ENCODE peak calls at places on chromosomes 4 and X, in four cellular contexts. One of them, this sample, is unnamed. For H3K36me3, the result is how much of the 10 kb centered on the place peaks cover.

GRCh38 chrX:50117477-50117876 is 83.3 kb downstream of the AKAP4 start:
- DNase-seq in HepG2: no peak
- DNase-seq in HCT116: no peak
- DNase-seq in K562: no peak
- DNase-seq in this sample: no peak

GRCh38 chr4:40292313-40292759 is 42.8 kb upstream of the CHRNA9 start:
- DNase-seq in HepG2: no peak
- DNase-seq in HCT116: no peak
- DNase-seq in K562: peak
- DNase-seq in this sample: no peak

GRCh38 chr4:30763337-30763736 is 43.2 kb downstream of the PCDH7 start:
- DNase-seq in HepG2: no peak
- DNase-seq in HCT116: no peak
- DNase-seq in K562: no peak
- DNase-seq in this sample: no peak

GRCh38 chr4:1002131-1002630 is 9.0 kb upstream of the SLC26A1 start:
- DNase-seq in HepG2: no peak
- DNase-seq in HCT116: no peak
- DNase-seq in K562: no peak
- DNase-seq in this sample: no peak

GRCh38 chrX:72123471-72124185 is 8.1 kb downstream of the RTL5 start:
- DNase-seq in HepG2: no peak
- DNase-seq in HCT116: no peak
- DNase-seq in K562: no peak
- DNase-seq in this sample: no peak

GRCh38 chr4:73704314-73705055 is 35.9 kb upstream of the CXCL8 start:
- DNase-seq in HepG2: peak
- DNase-seq in HCT116: peak
- DNase-seq in K562: peak
- DNase-seq in this sample: no peak

GRCh38 chrX:49058794-49059193 is at the start of gene CCDC120:
- DNase-seq in HepG2: no peak
- DNase-seq in HCT116: no peak
- DNase-seq in K562: no peak
- DNase-seq in this sample: no peak

GRCh38 chr4:184921456-184921855 is 95.7 kb upstream of the ACSL1 start:
- DNase-seq in HepG2: no peak
- DNase-seq in HCT116: no peak
- DNase-seq in K562: no peak
- DNase-seq in this sample: no peak

GRCh38 chr4:23171971-23172370 is 479.2 kb downstream of the GBA3 start:
- DNase-seq in HepG2: no peak
- DNase-seq in HCT116: no peak
- DNase-seq in K562: no peak
- DNase-seq in this sample: no peak

GRCh38 chr4:134147941-134148340 is 53.6 kb downstream of the PABPC4L start:
- DNase-seq in HepG2: no peak
- DNase-seq in HCT116: no peak
- DNase-seq in K562: no peak
- DNase-seq in this sample: no peak

GRCh38 chrX:132191938-132192337 is 27.3 kb downstream of the RAP2C start:
- DNase-seq in HepG2: no peak
- DNase-seq in HCT116: no peak
- DNase-seq in K562: no peak
- DNase-seq in this sample: no peak

GRCh38 chr4:125317526-125317880 is 2.7 kb downstream of the FAT4 start:
- DNase-seq in HepG2: no peak
- DNase-seq in HCT116: no peak
- DNase-seq in K562: no peak
- DNase-seq in this sample: no peak

GRCh38 chr4:4339504-4340085 is 47.3 kb upstream of the NSG1 start:
- DNase-seq in HepG2: no peak
- DNase-seq in HCT116: no peak
- DNase-seq in K562: peak
- DNase-seq in this sample: no peak

GRCh38 chr4:138310991-138311390 is 68.8 kb upstream of the SLC7A11 start:
- DNase-seq in HepG2: no peak
- DNase-seq in HCT116: no peak
- DNase-seq in K562: no peak
- DNase-seq in this sample: no peak

GRCh38 chr4:94621491-94622080 is 136.2 kb upstream of the BMPR1B start:
- DNase-seq in HepG2: peak
- DNase-seq in HCT116: peak
- DNase-seq in K562: peak
- DNase-seq in this sample: no peak

GRCh38 chr4:150005537-150005936 is 72.7 kb upstream of the DCLK2 start:
- DNase-seq in HepG2: no peak
- DNase-seq in HCT116: no peak
- DNase-seq in K562: no peak
- DNase-seq in this sample: no peak

GRCh38 chr4:52861879-52862604 is at the start of gene RASL11B:
- DNase-seq in HepG2: peak
- DNase-seq in HCT116: peak
- DNase-seq in K562: peak
- DNase-seq in this sample: peak

GRCh38 chr4:171956678-171957077 is 143.5 kb downstream of the GALNTL6 start:
- DNase-seq in HepG2: peak
- DNase-seq in HCT116: no peak
- DNase-seq in K562: no peak
- DNase-seq in this sample: no peak

GRCh38 chrX:84362184-84362838 is 139.9 kb downstream of the HDX start:
- DNase-seq in HepG2: no peak
- DNase-seq in HCT116: no peak
- DNase-seq in K562: no peak
- DNase-seq in this sample: no peak

GRCh38 chr4:99151931-99152448 is 7.9 kb upstream of the ADH4 start:
- DNase-seq in HepG2: no peak
- DNase-seq in HCT116: no peak
- DNase-seq in K562: no peak
- DNase-seq in this sample: no peak

DNA sequence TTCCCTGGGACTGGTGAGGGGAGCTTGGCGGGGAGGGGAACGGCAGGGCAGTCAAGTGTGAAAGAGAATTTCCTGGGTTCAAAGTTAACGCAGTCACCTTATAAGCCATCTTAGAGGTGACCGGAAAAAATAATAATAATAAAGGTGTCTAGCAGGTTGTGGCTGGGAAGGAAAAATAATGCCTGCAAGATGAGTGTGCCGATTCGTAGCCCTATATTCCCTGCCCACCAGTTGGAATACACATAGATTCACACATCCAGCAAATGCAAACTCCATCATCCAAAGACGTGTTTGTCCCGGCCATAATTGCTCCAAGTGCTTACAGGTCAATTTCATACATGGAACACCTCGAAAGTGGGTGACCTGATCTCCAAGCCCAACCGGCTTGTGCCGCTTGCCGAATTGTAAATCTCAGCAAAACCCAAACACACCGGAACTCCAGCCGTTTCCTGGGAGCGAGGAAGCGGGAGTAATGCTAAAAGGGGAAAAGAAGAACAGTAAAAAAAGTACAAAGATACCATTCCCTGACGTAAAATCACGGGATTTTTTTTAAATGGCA is 1.3 kb upstream of the FAT1 start:
- DNase-seq in HepG2: no peak
- DNase-seq in HCT116: no peak
- DNase-seq in K562: no peak
- DNase-seq in this sample: no peak
- TF ChIP-seq FOSL1 in HepG2: no peak
- TF ChIP-seq FOSL1 in HCT116: no peak
- TF ChIP-seq FOSL1 in K562: no peak
- TF ChIP-seq FOSL1 in this sample: no peak

DNA sequence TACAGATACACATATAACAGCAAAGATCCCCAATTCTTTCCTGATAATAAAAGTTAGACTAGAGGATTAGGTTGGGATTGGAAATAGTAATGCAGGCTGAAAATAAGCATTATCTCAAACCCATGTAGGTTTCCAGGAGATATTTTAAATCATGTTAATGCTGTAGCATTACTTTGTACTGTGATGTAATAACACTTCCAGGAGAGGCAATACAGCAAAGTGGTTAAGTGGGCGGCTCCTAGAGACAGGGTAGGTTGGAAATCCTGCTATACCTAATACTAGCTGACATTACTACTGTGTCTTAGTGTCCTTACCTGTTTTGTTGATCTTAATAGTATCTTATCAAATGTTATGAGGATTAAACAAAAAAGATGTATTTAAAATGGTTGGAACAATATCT is 9.6 kb downstream of the PAICS start:
- DNase-seq in HepG2: no peak
- DNase-seq in HCT116: no peak
- DNase-seq in K562: no peak
- DNase-seq in this sample: no peak
- H3K36me3 ChIP-seq in HepG2: half or more
- H3K36me3 ChIP-seq in HCT116: half or more
- H3K36me3 ChIP-seq in K562: half or more
- H3K36me3 ChIP-seq in this sample: half or more

GRCh38 chrX:120794525-120794975 is 81.1 kb downstream of the CT47B1 start:
- DNase-seq in HepG2: no peak
- DNase-seq in HCT116: no peak
- DNase-seq in K562: no peak
- DNase-seq in this sample: no peak

GRCh38 chrX:120793098-120793497 is 82.6 kb downstream of the CT47B1 start:
- DNase-seq in HepG2: no peak
- DNase-seq in HCT116: no peak
- DNase-seq in K562: no peak
- DNase-seq in this sample: no peak

GRCh38 chrX:120790118-120790517 is 85.5 kb downstream of the CT47B1 start:
- DNase-seq in HepG2: peak
- DNase-seq in HCT116: peak
- DNase-seq in K562: peak
- DNase-seq in this sample: no peak

GRCh38 chrX:120790552-120790951 is 85.1 kb downstream of the CT47B1 start:
- DNase-seq in HepG2: no peak
- DNase-seq in HCT116: no peak
- DNase-seq in K562: no peak
- DNase-seq in this sample: no peak

DNA sequence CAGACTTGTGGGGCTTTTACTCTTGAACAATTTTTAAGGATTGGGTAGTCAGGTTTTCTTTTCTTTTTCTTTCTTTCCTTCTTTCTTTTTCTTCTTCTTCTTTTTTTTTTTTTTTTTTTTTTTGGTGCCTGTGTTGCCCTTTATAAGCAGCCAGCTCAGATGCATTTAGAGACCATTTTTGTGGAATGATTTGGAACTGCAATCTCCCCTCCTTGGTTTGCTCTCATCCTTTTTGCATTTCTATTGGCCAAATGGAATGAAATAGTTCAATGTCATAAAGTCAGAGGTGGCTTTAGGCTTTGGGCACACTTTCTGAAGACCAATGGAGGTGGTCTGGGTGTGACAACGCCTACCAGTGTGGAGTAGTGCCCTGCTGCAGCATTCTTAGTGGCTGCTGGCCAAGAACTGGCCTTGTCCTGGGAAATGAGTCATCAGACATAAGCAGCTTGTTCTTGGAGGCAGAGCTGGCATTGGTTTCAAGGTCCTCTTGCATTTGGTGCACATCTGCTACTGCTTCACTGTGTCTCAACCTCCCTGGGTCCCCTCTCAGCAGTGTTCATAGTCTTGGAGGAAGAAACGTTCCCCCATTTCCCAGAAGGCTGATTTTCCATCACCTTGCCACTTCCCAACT is 84.5 kb downstream of the CT47B1 start:
- DNase-seq in HepG2: no peak
- DNase-seq in HCT116: peak
- DNase-seq in K562: no peak
- DNase-seq in this sample: no peak
- TF ChIP-seq FOSL1 in HepG2: no peak
- TF ChIP-seq FOSL1 in HCT116: peak
- TF ChIP-seq FOSL1 in K562: no peak
- TF ChIP-seq FOSL1 in this sample: no peak

DNA sequence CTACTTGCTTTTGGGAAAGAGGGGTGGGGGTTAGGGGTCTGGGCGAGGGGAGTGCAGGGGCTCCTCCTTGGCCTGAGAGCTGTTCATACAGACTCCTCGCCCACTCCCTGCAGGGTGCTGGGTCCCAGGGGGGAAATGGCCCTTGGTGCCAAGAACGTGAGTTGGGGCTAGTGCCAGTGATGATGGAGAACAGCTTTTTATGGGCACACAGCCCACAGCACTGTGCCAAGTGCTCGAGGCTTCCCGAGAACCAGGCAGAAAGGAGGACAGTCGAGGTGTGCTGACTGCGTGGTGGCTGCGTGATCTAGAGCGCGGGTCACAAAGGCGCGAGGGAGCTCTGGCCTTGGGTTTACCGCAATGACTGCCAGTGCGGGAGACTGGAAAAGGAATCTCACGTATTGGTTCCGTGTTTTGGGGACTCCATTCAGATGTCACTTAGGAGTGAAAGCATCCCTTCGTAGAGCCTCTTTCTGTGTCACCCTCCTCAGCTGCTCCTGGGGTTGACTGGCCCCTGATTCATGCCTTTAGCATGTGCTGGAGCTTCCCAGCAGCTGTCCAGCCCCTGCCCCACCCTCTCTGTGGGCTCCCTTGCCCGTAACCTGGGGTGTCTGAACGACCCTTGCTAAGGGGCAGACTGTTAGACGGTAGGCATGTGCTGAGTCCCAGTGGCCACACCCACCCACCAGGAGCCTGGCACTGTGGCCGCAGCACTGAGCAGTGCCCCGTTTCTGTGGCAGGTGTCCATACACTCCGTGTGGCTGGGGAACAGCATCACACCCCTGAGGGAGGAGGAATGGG is 20.9 kb upstream of the MSANTD1 start:
- DNase-seq in HepG2: no peak
- DNase-seq in HCT116: no peak
- DNase-seq in K562: no peak
- DNase-seq in this sample: no peak
- H3K36me3 ChIP-seq in HepG2: half or more
- H3K36me3 ChIP-seq in HCT116: under half
- H3K36me3 ChIP-seq in K562: half or more
- H3K36me3 ChIP-seq in this sample: half or more

This sample was measured in H1.